ENCODE peak calls at places on chromosomes 11 and 22, in four cellular contexts. S is endothelial cell, A is EH, Z is NCI-H774. C is an unnamed sample.

GRCh38 chr11:12248330-12248729 is 129.0 kb upstream of the PARVA start:
- DNase-seq in S (no peak), A (peak), Z (peak), C (peak)

GRCh38 chr11:196786-197731 is 4.2 kb downstream of the SCGB1C1 start:
- DNase-seq in S (no peak), A (no peak), Z (no peak), C (no peak)

GRCh38 chr22:20464912-20465758 is 27.5 kb upstream of the SCARF2 start:
- DNase-seq in S (no peak), A (no peak), Z (no peak), C (no peak)

GRCh38 chr11:100561325-100561724 is 125.8 kb upstream of the ARHGAP42 start:
- DNase-seq in S (no peak), A (peak), Z (no peak), C (no peak)

GRCh38 chr22:24834845-24835570 is 29.0 kb downstream of the SGSM1 start:
- DNase-seq in S (peak), A (no peak), Z (no peak), C (no peak)

GRCh38 chr11:33667819-33668467 is 32.7 kb downstream of the C11orf91 start:
- DNase-seq in S (no peak), A (no peak), Z (no peak), C (no peak)

GRCh38 chr11:128936546-128937275 is 6.0 kb downstream of the TP53AIP1 start:
- DNase-seq in S (no peak), A (no peak), Z (peak), C (no peak)

GRCh38 chr11:59960502-59961381 is 3.1 kb upstream of the OOSP4A start:
- DNase-seq in S (no peak), A (no peak), Z (no peak), C (no peak)

GRCh38 chr11:33135216-33135615 is 26.1 kb downstream of the CSTF3 start:
- DNase-seq in S (no peak), A (peak), Z (no peak), C (peak)

GRCh38 chr22:21941921-21942320 is 10.7 kb downstream of the PPM1F start:
- DNase-seq in S (no peak), A (peak), Z (no peak), C (no peak)

GRCh38 chr22:27378343-27378800 is 423.2 kb downstream of the MN1 start:
- DNase-seq in S (no peak), A (no peak), Z (no peak), C (no peak)

GRCh38 chr11:74877132-74877531 is 71.8 kb downstream of the XRRA1 start:
- DNase-seq in S (no peak), A (no peak), Z (no peak), C (no peak)

GRCh38 chr22:35411112-35411511 is 11.2 kb downstream of the MCM5 start:
- DNase-seq in S (no peak), A (no peak), Z (no peak), C (no peak)

GRCh38 chr11:16095756-16096155 is 260.6 kb downstream of the SOX6 start:
- DNase-seq in S (no peak), A (no peak), Z (no peak), C (no peak)

GRCh38 chr11:16895306-16895705 is 118.9 kb downstream of the PLEKHA7 start:
- DNase-seq in S (no peak), A (peak), Z (no peak), C (no peak)

GRCh38 chr11:125290263-125290662 is 125.7 kb downstream of the PKNOX2 start:
- DNase-seq in S (no peak), A (no peak), Z (no peak), C (no peak)

GRCh38 chr11:36403661-36404060 is 106.4 kb downstream of the TRAF6 start:
- DNase-seq in S (no peak), A (peak), Z (no peak), C (no peak)

GRCh38 chr11:113587318-113587739 is 112.1 kb upstream of the DRD2 start:
- DNase-seq in S (no peak), A (peak), Z (no peak), C (no peak)

GRCh38 chr22:36411589-36412258 is 24.0 kb upstream of the MYH9 start:
- DNase-seq in S (no peak), A (no peak), Z (peak), C (no peak)

GRCh38 chr11:112315861-112316739 is 55.4 kb upstream of the PLET1 start:
- DNase-seq in S (no peak), A (no peak), Z (no peak), C (no peak)

GRCh38 chr22:48700566-48701295 is 1126.9 kb downstream of the BRD1 start:
- DNase-seq in S (no peak), A (no peak), Z (no peak), C (no peak)

GRCh38 chr11:111788051-111788450 is 21.9 kb upstream of the PPP2R1B start:
- DNase-seq in S (no peak), A (no peak), Z (no peak), C (no peak)

GRCh38 chr11:62613275-62613864 is 313 bp downstream of the ROM1 start:
- DNase-seq in S (peak), A (no peak), Z (no peak), C (no peak)

GRCh38 chr22:38080847-38081635 is 2.9 kb downstream of the SLC16A8 start:
- DNase-seq in S (peak), A (peak), Z (no peak), C (no peak)

GRCh38 chr11:126592496-126593410 is 237.3 kb downstream of the ST3GAL4 start:
- DNase-seq in S (no peak), A (no peak), Z (no peak), C (no peak)

GRCh38 chr11:78397398-78397797 is 20.2 kb downstream of the GAB2 start:
- DNase-seq in S (no peak), A (no peak), Z (no peak), C (no peak)

GRCh38 chr11:122097419-122098001 is 18.5 kb downstream of the BLID start:
- DNase-seq in S (no peak), A (peak), Z (no peak), C (peak)

C was measured in fibroblast of gingiva.